ENCODE peak calls at places on chromosomes 4 and X, in nine cellular contexts. C is CD8-positive, alpha-beta T cell; F is GM12865; M is AG04449; Z is lung; I is right lobe of liver; H is epithelial cell of esophagus; B is BJ; T is mesenchymal stem cell. L is an unnamed sample.

GRCh38 chrX:108186811-108187210 is 95.2 kb downstream of the ATG4A start:
- DNase-seq in F (no peak), Z (no peak), C (no peak), B (peak; percentile 11), H (peak; percentile 74), M (peak; percentile 19), T (peak; percentile 75), I (no peak), L (no peak)

GRCh38 chr4:106864231-106864630 is 171.9 kb downstream of the DKK2 start:
- DNase-seq in I (no peak), F (no peak), C (no peak), H (no peak), B (peak; percentile 53), M (peak; percentile 91), Z (no peak), T (peak; percentile 45), L (no peak)

GRCh38 chrX:15680401-15680800 is 15.8 kb upstream of the CLTRN start:
- DNase-seq in B (no peak), M (no peak), F (peak; percentile 7), H (peak; percentile 35), I (no peak), Z (no peak), T (peak; percentile 62), C (no peak), L (no peak)

GRCh38 chr4:145520172-145520571 is 38.5 kb downstream of the SMAD1 start:
- DNase-seq in C (no peak), I (no peak), T (no peak), B (no peak), H (no peak), Z (no peak), M (no peak), F (peak; percentile 62), L (no peak)

GRCh38 chr4:81426770-81427604 is 44.7 kb downstream of the RASGEF1B start:
- DNase-seq in M (no peak), B (no peak), H (peak; percentile 87), Z (no peak), I (no peak), F (no peak), T (no peak), C (no peak), L (no peak)

GRCh38 chr4:15482346-15482745 is 12.7 kb downstream of the CC2D2A start:
- DNase-seq in C (no peak), F (no peak), M (no peak), T (no peak), I (no peak), B (no peak), H (no peak), Z (no peak), L (no peak)

GRCh38 chrX:10327651-10328050 is 170.9 kb downstream of the CLCN4 start:
- DNase-seq in M (no peak), I (no peak), C (no peak), H (no peak), Z (no peak), T (peak; percentile 7), F (no peak), B (no peak), L (no peak)

GRCh38 chr4:4480685-4481393 is 61.0 kb downstream of the STX18 start:
- DNase-seq in M (no peak), B (peak; percentile 11), C (no peak), I (no peak), Z (no peak), F (no peak), T (peak; percentile 37), H (no peak), L (no peak)

GRCh38 chr4:159606835-159607234 is 504.0 kb downstream of the RAPGEF2 start:
- DNase-seq in T (no peak), M (no peak), I (no peak), C (no peak), B (no peak), H (no peak), Z (no peak), F (no peak), L (no peak)

GRCh38 chr4:161767116-161767515 is 396.7 kb downstream of the FSTL5 start:
- DNase-seq in Z (no peak), B (peak; percentile 4), C (no peak), M (peak; percentile 4), T (peak; percentile 74), I (no peak), F (peak; percentile 0), H (peak; percentile 84), L (no peak)

GRCh38 chr4:98293089-98293887 is 32.1 kb downstream of the RAP1GDS1 start:
- DNase-seq in C (no peak), B (no peak), Z (no peak), I (no peak), H (no peak), M (no peak), F (no peak), T (no peak), L (no peak)

DNA sequence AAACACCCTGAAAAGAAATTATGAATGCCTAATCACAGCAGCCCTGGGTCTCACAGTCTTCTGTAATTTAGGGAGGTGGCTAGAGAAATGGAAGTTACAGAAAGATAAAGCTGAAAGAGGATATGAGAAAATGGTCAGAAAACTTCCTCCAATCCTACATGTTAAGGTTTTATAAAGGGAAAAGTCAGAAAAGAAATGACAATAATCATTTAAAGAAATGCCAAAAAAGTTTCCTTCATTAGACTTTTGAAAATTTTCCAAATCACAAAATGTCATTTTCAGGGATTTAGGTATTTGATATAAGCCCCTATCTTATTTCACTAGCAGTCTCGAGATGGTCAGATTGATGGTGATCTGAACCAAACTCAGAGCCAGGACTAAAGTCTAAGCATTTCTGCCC is 276.2 kb downstream of the CHIC1 start:
- DNase-seq in H (no peak), C (no peak), B (no peak), T (no peak), Z (no peak), F (no peak), M (no peak), I (no peak), L (no peak)
- H3K4me3 ChIP-seq in H (no peak overlapping the region), C (no peak overlapping the region), B (no peak overlapping the region), T (no peak overlapping the region), Z (no peak overlapping the region), F (no peak overlapping the region), M (no peak overlapping the region), I (no peak overlapping the region), L (no peak overlapping the region)

DNA sequence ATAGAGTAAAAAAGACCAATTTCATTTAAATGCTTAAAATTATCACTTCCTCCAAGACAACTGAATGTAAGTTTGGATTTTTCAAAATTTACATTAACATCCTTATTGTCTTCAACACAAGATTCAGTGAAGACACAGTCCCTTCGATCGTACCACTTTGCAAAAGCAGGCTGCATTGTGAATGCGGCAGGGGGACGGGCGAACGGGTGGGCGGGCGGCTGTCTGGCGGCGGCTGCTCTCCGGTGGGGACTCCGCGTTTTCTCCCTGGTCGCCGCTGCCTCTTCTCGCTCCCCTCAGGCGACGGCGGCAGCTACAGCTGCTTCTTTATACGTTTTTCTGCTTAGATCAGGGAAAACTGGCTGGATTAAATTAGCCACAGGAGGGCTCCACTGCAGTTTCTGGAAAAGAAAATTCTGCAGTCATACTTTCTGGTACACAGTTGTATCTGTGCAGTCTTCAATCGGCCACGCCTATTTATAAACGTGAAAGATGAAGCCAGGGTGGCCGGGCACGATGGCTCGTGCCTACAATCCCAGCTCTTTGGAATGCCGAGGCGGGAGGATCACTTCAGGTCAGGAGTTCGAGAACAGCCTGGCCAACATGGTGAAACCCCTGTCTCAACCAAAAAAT is 33.9 kb upstream of the HPF1 start:
- DNase-seq in H (peak; percentile 57), B (no peak), I (peak; percentile 51), M (no peak), Z (no peak), C (peak; percentile 14), F (peak; percentile 3), T (peak; percentile 75), L (no peak)
- H3K4me3 ChIP-seq in H (no peak overlapping the region), B (peak overlapping the region; percentile 32), I (peak overlapping the region; percentile 10), M (peak overlapping the region; percentile 51), Z (no peak overlapping the region), C (no peak overlapping the region), F (no peak overlapping the region), T (peak overlapping the region; percentile 71), L (no peak overlapping the region)

DNA sequence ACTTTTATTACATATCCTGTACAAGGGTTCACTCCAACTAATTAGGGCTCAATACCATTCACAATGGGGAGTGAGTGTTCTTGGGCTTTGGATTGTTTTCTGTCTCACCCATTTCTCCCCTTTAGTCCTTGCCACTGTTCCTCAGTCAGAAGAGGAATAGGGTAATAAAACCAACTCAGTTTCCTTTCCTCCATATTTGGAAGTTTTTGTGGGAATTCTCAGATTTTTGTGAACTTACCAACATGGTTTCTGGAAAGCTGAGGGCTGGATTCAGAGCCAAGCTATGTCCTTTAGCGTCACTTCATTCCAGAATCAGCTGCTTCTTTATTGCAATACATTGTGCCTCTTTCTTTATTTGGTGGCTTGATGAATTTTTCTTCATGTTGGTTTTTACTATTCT is 43.0 kb upstream of the BMPR1B start:
- DNase-seq in H (no peak), T (peak; percentile 57), C (no peak), M (peak; percentile 83), B (peak; percentile 91), I (no peak), F (no peak), Z (no peak), L (no peak)
- H3K4me3 ChIP-seq in H (no peak overlapping the region), T (no peak overlapping the region), C (no peak overlapping the region), M (no peak overlapping the region), B (no peak overlapping the region), I (no peak overlapping the region), F (no peak overlapping the region), Z (no peak overlapping the region), L (no peak overlapping the region)

GRCh38 chr4:102503831-102504786 is 3.0 kb downstream of the NFKB1 start:
- DNase-seq in H (no peak), Z (no peak), M (no peak), B (no peak), T (peak; percentile 15), C (no peak), F (no peak), I (no peak), L (no peak)

GRCh38 chr4:102501635-102502382 is 650 bp downstream of the NFKB1 start:
- DNase-seq in I (peak; percentile 76), C (peak; percentile 61), B (peak; percentile 31), M (peak; percentile 38), T (peak; percentile 93), F (peak; percentile 88), Z (peak; percentile 90), H (peak; percentile 77), L (peak; percentile 81)

GRCh38 chr4:102501176-102501634 is at the start of gene NFKB1:
- DNase-seq in Z (peak; percentile 81), T (peak; percentile 96), I (peak; percentile 78), F (peak; percentile 93), B (peak; percentile 8), M (peak; percentile 45), C (peak; percentile 78), H (peak; percentile 90), L (peak; percentile 66)

GRCh38 chr4:102504941-102505340 is 3.8 kb downstream of the NFKB1 start:
- DNase-seq in B (no peak), F (no peak), I (no peak), Z (no peak), C (no peak), H (no peak), M (no peak), T (no peak), L (no peak)

DNA sequence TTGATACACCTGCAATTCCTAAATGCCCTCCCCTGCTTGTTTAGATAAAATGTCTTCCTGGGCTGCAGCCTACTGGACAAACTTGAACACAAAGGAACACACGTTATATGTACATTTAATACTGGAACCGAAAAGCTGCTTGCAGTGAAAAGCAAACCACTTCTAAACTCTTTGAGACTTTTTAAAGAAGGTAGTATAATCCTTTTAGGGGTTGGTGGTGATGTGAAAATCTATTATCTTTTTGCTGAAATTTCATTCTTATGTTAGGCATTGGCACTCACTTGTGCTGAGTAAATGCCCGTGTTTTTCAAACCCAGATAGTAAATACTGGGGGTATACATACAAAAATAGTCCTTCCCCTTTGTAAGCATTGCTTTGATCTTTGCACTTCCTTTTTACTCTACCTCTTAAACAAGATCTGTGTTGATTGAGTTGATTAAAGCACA is 2.2 kb downstream of the NFKB1 start:
- DNase-seq in B (no peak), M (no peak), Z (no peak), F (peak; percentile 55), T (no peak), I (no peak), C (no peak), H (peak; percentile 22), L (no peak)
- H3K4me3 ChIP-seq in B (peak overlapping the region; percentile 2), M (no peak overlapping the region), Z (no peak overlapping the region), F (peak overlapping the region; percentile 92), T (peak overlapping the region; percentile 93), I (peak overlapping the region; percentile 61), C (peak overlapping the region; percentile 93), H (peak overlapping the region; percentile 81), L (peak overlapping the region; percentile 75)